ENCODE peak calls at places on chromosomes 4 and X, in nine cellular contexts. Z is neural progenitor cell; L is breast epithelium; M is CD8-positive, alpha-beta memory T cell; F is neuronal stem cell; P is A549; S is mammary epithelial cell; Q is cardiac muscle cell; R is endodermal cell. W is an unnamed sample.

GRCh38 chr4:99383833-99384392 is 31.4 kb upstream of the ADH1C start:
- DNase-seq in F (no peak), R (no peak), L (no peak), S (no peak), Q (no peak), M (no peak), P (no peak), Z (no peak), W (no peak)

GRCh38 chr4:156252300-156253016 is 298.8 kb upstream of the CTSO start:
- DNase-seq in S (no peak), F (no peak), L (no peak), P (no peak), R (no peak), M (no peak), Z (no peak), Q (no peak), W (no peak)

GRCh38 chr4:10185518-10186227 is 69.1 kb upstream of the WDR1 start:
- DNase-seq in S (no peak), R (no peak), Q (peak; percentile 75), Z (no peak), F (no peak), P (no peak), M (no peak), L (no peak), W (no peak)

GRCh38 chr4:5635826-5636196 is 72.5 kb downstream of the EVC2 start:
- DNase-seq in P (peak; percentile 3), Q (no peak), F (no peak), R (no peak), L (no peak), M (no peak), Z (no peak), S (peak; percentile 87), W (no peak)

GRCh38 chrX:96909291-96909690 is 25.6 kb downstream of the RPA4 start:
- DNase-seq in P (no peak), R (no peak), Z (no peak), M (no peak), F (no peak), Q (no peak), L (no peak), S (no peak), W (no peak)

GRCh38 chrX:153829799-153830631 is at the start of gene PDZD4:
- DNase-seq in L (no peak), Z (peak; percentile 52), S (no peak), Q (peak; percentile 22), F (no peak), R (peak; percentile 80), M (peak; percentile 12), P (no peak), W (no peak)

GRCh38 chrX:106912864-106913263 is 7.3 kb upstream of the CLDN2 start:
- DNase-seq in Q (no peak), R (no peak), Z (no peak), S (peak; percentile 19), P (no peak), L (no peak), M (no peak), F (no peak), W (no peak)

GRCh38 chrX:72060196-72060974 is 71.3 kb downstream of the RTL5 start:
- DNase-seq in R (peak; percentile 68), Q (peak; percentile 55), F (peak; percentile 60), L (no peak), S (no peak), M (no peak), P (peak; percentile 18), Z (peak; percentile 90), W (no peak)

GRCh38 chr4:86038037-86038436 is 321.8 kb downstream of the MAPK10 start:
- DNase-seq in Z (no peak), S (no peak), F (no peak), Q (no peak), M (no peak), R (no peak), L (no peak), P (no peak), W (no peak)

GRCh38 chr4:86034616-86035015 is 325.2 kb downstream of the MAPK10 start:
- DNase-seq in L (no peak), S (no peak), M (no peak), P (no peak), F (no peak), R (no peak), Z (no peak), Q (no peak), W (no peak)

GRCh38 chr4:86033171-86033570 is 326.7 kb downstream of the MAPK10 start:
- DNase-seq in L (no peak), R (no peak), F (no peak), S (no peak), Q (peak; percentile 86), P (no peak), Z (no peak), M (no peak), W (no peak)

GRCh38 chr4:86036729-86037128 is 323.1 kb downstream of the MAPK10 start:
- DNase-seq in L (no peak), Z (no peak), M (no peak), R (no peak), Q (no peak), P (no peak), F (no peak), S (peak; percentile 69), W (no peak)

DNA sequence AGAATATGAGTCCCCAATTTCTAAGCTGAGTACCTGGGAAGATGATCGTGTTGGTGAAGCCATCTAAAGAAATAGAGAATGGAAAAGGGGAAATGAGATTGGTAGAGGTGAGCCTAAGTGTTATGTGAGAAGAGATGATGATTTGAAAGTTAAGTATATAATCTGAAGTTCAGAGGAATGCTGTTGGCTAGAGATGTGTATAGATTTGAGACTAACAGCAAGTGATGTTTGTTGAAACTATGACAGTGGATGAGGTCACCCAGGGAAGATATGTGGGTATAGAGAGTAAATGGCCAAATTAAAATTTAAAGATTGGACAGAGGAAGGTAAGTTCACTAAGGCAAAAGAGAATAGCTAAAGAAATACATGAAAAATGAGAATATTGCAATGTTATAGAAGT is 324.2 kb downstream of the MAPK10 start:
- DNase-seq in L (no peak), P (no peak), F (no peak), Q (no peak), R (no peak), Z (no peak), S (peak; percentile 61), M (no peak), W (no peak)
- H3K4me1 ChIP-seq in L (no peaks in the 10 kb centered on the region), P (no peaks in the 10 kb centered on the region), F (no peaks in the 10 kb centered on the region), Q (peaks cover 38% of the 10 kb centered on the region), R (peaks cover 8% of the 10 kb centered on the region), Z (no peaks in the 10 kb centered on the region), S (peaks cover 35% of the 10 kb centered on the region), M (no peaks in the 10 kb centered on the region), W (peaks cover 22% of the 10 kb centered on the region)

GRCh38 chrX:79162076-79162475 is 17.6 kb downstream of the GPR174 start:
- DNase-seq in S (no peak), R (no peak), P (no peak), Z (no peak), Q (no peak), F (no peak), M (no peak), L (no peak), W (no peak)

GRCh38 chrX:79167437-79167836 is 22.9 kb downstream of the GPR174 start:
- DNase-seq in P (no peak), Z (no peak), S (no peak), R (no peak), L (no peak), M (no peak), Q (no peak), F (no peak), W (no peak)

GRCh38 chrX:79156818-79157217 is 12.3 kb downstream of the GPR174 start:
- DNase-seq in M (no peak), R (no peak), Q (no peak), L (no peak), S (no peak), P (no peak), Z (no peak), F (no peak), W (no peak)

GRCh38 chrX:79159800-79160199 is 15.3 kb downstream of the GPR174 start:
- DNase-seq in M (no peak), S (no peak), L (no peak), Z (no peak), R (no peak), F (no peak), P (no peak), Q (no peak), W (no peak)

DNA sequence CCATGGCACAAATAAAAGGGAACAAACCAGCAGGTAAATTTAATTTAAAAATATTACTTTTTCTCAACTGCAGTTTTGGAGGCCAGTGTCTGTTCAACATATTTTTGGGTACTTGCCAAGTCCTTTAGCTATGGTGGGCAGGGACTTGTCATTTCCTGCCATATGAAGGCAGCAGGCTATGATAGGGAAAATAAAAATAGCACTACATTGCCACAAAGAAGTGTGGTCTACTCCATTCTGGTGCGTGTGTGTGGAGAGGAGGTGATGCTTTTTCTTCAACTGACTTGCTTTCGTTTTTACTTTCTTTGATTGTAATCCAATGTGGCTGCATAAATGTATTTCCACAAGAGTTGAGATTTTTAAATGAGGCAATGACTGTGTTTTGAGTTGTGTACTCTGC is 17.2 kb downstream of the GPR174 start:
- DNase-seq in P (no peak), S (no peak), Z (no peak), M (peak; percentile 29), F (no peak), R (no peak), L (no peak), Q (peak; percentile 6), W (no peak)
- H3K27ac ChIP-seq in P (no peak overlapping the region), S (no peak overlapping the region), Z (no peak overlapping the region), M (peak overlapping the region; percentile 57), F (no peak overlapping the region), R (no peak overlapping the region), L (no peak overlapping the region), Q (no peak overlapping the region), W (no peak overlapping the region)

GRCh38 chr4:142600952-142601351 is 245.1 kb downstream of the INPP4B start:
- DNase-seq in Z (no peak), F (no peak), R (no peak), M (no peak), P (no peak), S (no peak), Q (no peak), L (no peak), W (no peak)
- H3K4me1 ChIP-seq in Z (no peaks in the 10 kb centered on the region), F (no peaks in the 10 kb centered on the region), R (no peaks in the 10 kb centered on the region), M (no peaks in the 10 kb centered on the region), P (no peaks in the 10 kb centered on the region), S (no peaks in the 10 kb centered on the region), Q (peaks cover 6% of the 10 kb centered on the region), L (no peaks in the 10 kb centered on the region), W (no peaks in the 10 kb centered on the region)

GRCh38 chr4:61533140-61533539 is 333.0 kb downstream of the ADGRL3 start:
- DNase-seq in R (no peak), Z (no peak), M (no peak), P (no peak), F (no peak), Q (no peak), L (no peak), S (peak; percentile 92), W (no peak)

GRCh38 chr4:61527886-61528285 is 327.8 kb downstream of the ADGRL3 start:
- DNase-seq in R (no peak), Q (no peak), Z (no peak), P (no peak), F (no peak), S (no peak), L (no peak), M (no peak), W (no peak)

GRCh38 chr4:61531188-61531587 is 331.1 kb downstream of the ADGRL3 start:
- DNase-seq in M (no peak), P (no peak), S (no peak), L (no peak), Q (no peak), Z (peak; percentile 88), F (peak; percentile 72), R (no peak), W (no peak)

GRCh38 chr4:61532324-61532723 is 332.2 kb downstream of the ADGRL3 start:
- DNase-seq in F (peak; percentile 93), Q (peak; percentile 66), L (no peak), P (no peak), Z (peak; percentile 84), S (peak; percentile 66), M (no peak), R (no peak), W (no peak)

GRCh38 chr4:61528595-61528994 is 328.5 kb downstream of the ADGRL3 start:
- DNase-seq in S (no peak), P (no peak), Q (no peak), L (no peak), M (no peak), F (no peak), Z (no peak), R (no peak), W (no peak)
- H3K27ac ChIP-seq in S (no peak overlapping the region), P (no peak overlapping the region), Q (no peak overlapping the region), L (no peak overlapping the region), M (no peak overlapping the region), F (no peak overlapping the region), Z (no peak overlapping the region), R (no peak overlapping the region), W (no peak overlapping the region)